ENCODE peak calls at places on chromosomes 11 and 22, in four cellular contexts. U is HCT116, H is psoas muscle, R is mammary epithelial cell. V is an unnamed sample.

GRCh38 chr22:44668190-44668885 is 33.7 kb upstream of the PRR5 start:
- DNase-seq in U (no peak), R (no peak), H (peak; percentile 53), V (no peak)

GRCh38 chr11:61810671-61811175 is 6.1 kb downstream of the FADS1 start:
- DNase-seq in H (no peak), R (no peak), U (no peak), V (no peak)

GRCh38 chr11:94975599-94975998 is 2.1 kb downstream of the KDM4D start:
- DNase-seq in U (no peak), R (no peak), H (no peak), V (no peak)

GRCh38 chr22:49102367-49102766 is 725.3 kb downstream of the BRD1 start:
- DNase-seq in R (no peak), H (no peak), U (no peak), V (peak; percentile 62)

GRCh38 chr22:43050995-43051394 is 36.0 kb upstream of the PACSIN2 start:
- DNase-seq in R (no peak), H (no peak), U (no peak), V (no peak)

GRCh38 chr11:67372993-67373915 is at the start of gene CLCF1:
- DNase-seq in H (peak; percentile 73), R (peak; percentile 79), U (no peak), V (peak; percentile 95)

GRCh38 chr22:19718255-19719054 is 4.2 kb downstream of the SEPTIN5 start:
- DNase-seq in H (no peak), R (no peak), U (no peak), V (no peak)

GRCh38 chr22:20957118-20957690 is 9.9 kb upstream of the AIFM3 start:
- DNase-seq in U (no peak), H (peak; percentile 60), R (no peak), V (no peak)

GRCh38 chr11:35383953-35384352 is 35.4 kb downstream of the SLC1A2 start:
- DNase-seq in H (no peak), R (no peak), U (no peak), V (no peak)

GRCh38 chr11:117923773-117924172 is 5.4 kb downstream of the TMPRSS13 start:
- DNase-seq in R (no peak), H (no peak), U (no peak), V (no peak)

GRCh38 chr22:25203082-25203481 is 3.4 kb downstream of the CRYBB3 start:
- DNase-seq in R (no peak), H (no peak), U (no peak), V (no peak)

GRCh38 chr11:118657238-118657637 is 22.2 kb downstream of the TREH start:
- DNase-seq in R (no peak), H (no peak), U (no peak), V (no peak)

GRCh38 chr22:21849489-21849888 is 18.0 kb downstream of the MAPK1 start:
- DNase-seq in U (no peak), R (no peak), H (no peak), V (no peak)

GRCh38 chr11:74773481-74773880 is 24.8 kb downstream of the RNF169 start:
- DNase-seq in R (no peak), H (no peak), U (no peak), V (no peak)

GRCh38 chr11:99229544-99229943 is 208.8 kb downstream of the CNTN5 start:
- DNase-seq in H (no peak), R (no peak), U (no peak), V (no peak)

GRCh38 chr22:28600546-28601143 is 79.0 kb downstream of the TTC28 start:
- DNase-seq in R (peak; percentile 24), U (peak; percentile 24), H (no peak), V (no peak)

GRCh38 chr11:47983464-47984397 is 3.4 kb downstream of the PTPRJ start:
- DNase-seq in R (no peak), U (no peak), H (no peak), V (no peak)

GRCh38 chr11:3123761-3124733 is 41.1 kb downstream of the OSBPL5 start:
- DNase-seq in R (peak; percentile 94), H (peak; percentile 94), U (peak; percentile 34), V (peak; percentile 78)

GRCh38 chr11:57597461-57597892 is at the start of gene SERPING1:
- DNase-seq in U (no peak), H (peak; percentile 84), R (no peak), V (no peak)

GRCh38 chr11:19216021-19216420 is 14.2 kb upstream of the CSRP3 start:
- DNase-seq in U (no peak), H (no peak), R (no peak), V (no peak)

GRCh38 chr22:26442086-26442756 is 13.2 kb downstream of the ASPHD2 start:
- DNase-seq in H (no peak), U (no peak), R (no peak), V (no peak)

GRCh38 chr11:123408619-123409455 is 21.2 kb upstream of the GRAMD1B start:
- DNase-seq in R (no peak), U (no peak), H (no peak), V (no peak)

GRCh38 chr22:39661842-39662676 is 91.5 kb downstream of the CACNA1I start:
- DNase-seq in H (no peak), R (peak; percentile 25), U (no peak), V (no peak)

GRCh38 chr11:133064961-133065360 is 467.3 kb downstream of the OPCML start:
- DNase-seq in H (no peak), R (no peak), U (no peak), V (no peak)

GRCh38 chr11:133058501-133058900 is 473.8 kb downstream of the OPCML start:
- DNase-seq in R (no peak), U (no peak), H (no peak), V (no peak)

GRCh38 chr11:133070053-133070713 is 462.1 kb downstream of the OPCML start:
- DNase-seq in R (no peak), U (no peak), H (no peak), V (no peak)

GRCh38 chr11:133065847-133066485 is 466.3 kb downstream of the OPCML start:
- DNase-seq in H (no peak), U (no peak), R (no peak), V (no peak)

DNA sequence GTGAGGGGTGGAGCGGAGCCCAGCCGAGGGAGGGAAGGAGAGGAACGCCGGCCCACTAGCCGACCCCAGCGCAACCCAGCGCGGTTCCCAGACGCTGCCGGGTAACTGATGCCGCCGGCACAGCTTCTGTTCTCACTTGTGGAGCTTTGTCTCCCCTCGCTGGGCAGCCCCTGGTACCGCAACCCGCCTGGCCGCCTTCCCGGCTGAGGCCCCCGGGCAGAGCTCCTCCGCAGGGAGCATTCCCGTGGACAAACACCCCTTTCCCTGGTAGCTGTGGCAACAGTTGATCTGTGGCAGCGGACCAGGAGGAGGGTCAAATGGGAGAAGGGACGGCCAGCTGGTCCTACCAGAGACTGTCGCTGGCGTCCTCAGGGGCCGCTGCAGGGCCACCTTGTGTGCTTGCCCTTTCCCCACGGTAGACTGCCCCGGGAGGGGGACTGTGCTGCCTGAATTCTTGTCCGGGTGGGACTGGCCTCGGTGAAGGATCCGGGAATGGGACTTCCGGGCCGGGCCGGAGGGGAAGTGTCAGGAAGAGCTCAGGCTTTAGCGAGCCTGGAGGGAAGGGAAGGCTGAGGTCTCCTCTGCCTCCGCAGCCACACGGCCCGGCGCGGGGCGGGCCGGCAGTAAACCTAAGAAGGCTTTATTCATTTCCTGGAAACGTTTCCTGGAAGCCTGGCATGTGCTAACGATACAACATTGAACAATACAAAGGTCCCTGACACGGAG is 468.0 kb downstream of the OPCML start:
- DNase-seq in U (no peak), H (peak; percentile 77), R (peak; percentile 30), V (no peak)
- TF ChIP-seq CTCF in U (no peak), H (peak; percentile 44), R (peak; percentile 58), V (peak; percentile 38)

GRCh38 chr11:82246926-82247325 is 486.7 kb downstream of the FAM181B start:
- DNase-seq in H (no peak), U (no peak), R (no peak), V (no peak)

DNA sequence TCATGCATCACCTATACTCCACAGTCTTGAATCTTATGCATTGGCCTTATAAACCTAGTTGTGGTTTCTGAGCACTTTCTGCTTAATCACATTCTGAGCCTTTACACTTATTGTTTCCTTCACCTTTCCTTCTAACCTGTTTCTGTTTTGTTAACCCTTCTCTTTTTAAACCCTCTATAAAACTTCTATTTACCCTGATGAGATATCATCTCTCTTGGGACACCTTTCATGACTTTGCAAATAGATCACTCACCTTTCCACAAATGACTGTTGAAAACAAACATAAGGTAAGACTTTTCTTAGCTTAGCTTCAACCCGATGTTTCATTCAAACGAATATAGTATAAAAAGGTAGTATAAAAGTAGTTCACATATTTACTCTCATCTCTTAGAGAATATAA is 483.6 kb downstream of the FAM181B start:
- DNase-seq in R (no peak), U (no peak), H (no peak), V (no peak)
- H3K36me3 ChIP-seq in R (no peaks in the 10 kb centered on the region), U (no peaks in the 10 kb centered on the region), H (no peaks in the 10 kb centered on the region), V (no peaks in the 10 kb centered on the region)

GRCh38 chr11:87892291-87892690 is 283.0 kb downstream of the RAB38 start:
- DNase-seq in R (no peak), H (no peak), U (no peak), V (no peak)

GRCh38 chr11:87889126-87889525 is 286.1 kb downstream of the RAB38 start:
- DNase-seq in U (no peak), R (no peak), H (no peak), V (no peak)

GRCh38 chr11:87897921-87898320 is 277.3 kb downstream of the RAB38 start:
- DNase-seq in R (no peak), H (no peak), U (no peak), V (no peak)

GRCh38 chr11:87897079-87897478 is 278.2 kb downstream of the RAB38 start:
- DNase-seq in H (no peak), R (no peak), U (no peak), V (no peak)

DNA sequence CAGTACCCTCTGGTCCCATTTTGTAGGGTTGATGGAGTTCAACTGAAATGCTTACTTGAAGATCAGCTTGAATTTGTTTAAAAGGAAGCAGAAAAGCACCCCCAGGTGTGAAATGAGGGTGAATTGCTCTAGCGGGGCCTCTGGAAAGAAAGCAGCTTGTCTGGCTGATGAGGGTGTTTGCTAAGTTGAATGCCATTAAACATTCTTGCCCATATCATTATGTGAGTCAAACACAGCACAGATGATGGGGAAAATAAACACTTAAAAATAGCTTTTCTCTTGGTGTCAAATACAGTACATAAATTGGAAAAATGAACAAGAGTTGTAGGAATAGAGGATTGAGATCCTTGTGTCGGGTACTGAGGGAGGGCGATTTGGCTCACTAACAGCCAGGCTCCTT is 280.2 kb downstream of the RAB38 start:
- DNase-seq in H (no peak), R (no peak), U (no peak), V (no peak)
- H3K27ac ChIP-seq in H (no peak overlapping the region), R (no peak overlapping the region), U (no peak overlapping the region), V (no peak overlapping the region)

GRCh38 chr11:787084-787675 is 2.7 kb downstream of the CEND1 start:
- DNase-seq in H (no peak), U (no peak), R (no peak), V (no peak)

GRCh38 chr11:782264-783174 is 5.2 kb upstream of the GATD1 start:
- DNase-seq in H (peak; percentile 56), U (no peak), R (no peak), V (no peak)

GRCh38 chr11:779955-780532 is 2.8 kb upstream of the GATD1 start:
- DNase-seq in H (no peak), U (no peak), R (no peak), V (no peak)

GRCh38 chr11:786235-787083 is 3.4 kb downstream of the CEND1 start:
- DNase-seq in H (no peak), R (no peak), U (no peak), V (no peak)

GRCh38 chr11:783581-784015 is 6.3 kb downstream of the CEND1 start:
- DNase-seq in U (peak; percentile 78), H (peak; percentile 96), R (peak; percentile 72), V (peak; percentile 91)
- TF ChIP-seq CTCF in U (peak; percentile 94), H (peak; percentile 69), R (peak; percentile 69), V (peak; percentile 53)

V was measured in left lung.